ENCODE peak calls at places on chromosomes 3 and 15, in five cellular contexts. B is fibroblast of lung, V is cardiac muscle cell, S is progenitor cell of endocrine pancreas, U is fibroblast of mammary gland. Z is an unnamed sample.

GRCh38 chr3:133230191-133230590 is 169.7 kb upstream of the BFSP2 start:
- DNase-seq in V (no peak), B (peak), U (no peak), S (no peak), Z (no peak)

GRCh38 chr3:132544130-132544529 is 52.9 kb upstream of the ACKR4 start:
- DNase-seq in B (no peak), U (no peak), S (no peak), V (no peak), Z (no peak)

GRCh38 chr3:58356054-58356453 is 23.4 kb downstream of the PXK start:
- DNase-seq in U (no peak), S (no peak), V (no peak), B (no peak), Z (peak)

GRCh38 chr3:150062492-150062891 is 91.8 kb upstream of the PFN2 start:
- DNase-seq in V (no peak), S (no peak), B (peak), U (peak), Z (no peak)

GRCh38 chr3:149375164-149375823 is 2.2 kb downstream of the TM4SF1 start:
- DNase-seq in S (no peak), B (peak), U (no peak), V (no peak), Z (no peak)

GRCh38 chr15:68939501-68939900 is 9.2 kb downstream of the SPESP1 start:
- DNase-seq in S (no peak), B (no peak), U (no peak), V (no peak), Z (no peak)

GRCh38 chr3:191237045-191237882 is 38.2 kb downstream of the OSTN start:
- DNase-seq in B (no peak), S (no peak), U (no peak), V (peak), Z (no peak)

GRCh38 chr15:56918907-56919707 is 663 bp downstream of the TCF12 start:
- DNase-seq in V (peak), S (peak), B (peak), U (peak), Z (peak)

GRCh38 chr15:34367128-34368081 is at the start of gene LPCAT4:
- DNase-seq in B (peak), U (peak), S (peak), V (peak), Z (peak)

GRCh38 chr15:36798789-36799188 is 219.4 kb downstream of the CDIN1 start:
- DNase-seq in S (no peak), U (no peak), B (no peak), V (no peak), Z (no peak)

GRCh38 chr15:33126559-33127290 is 67.8 kb downstream of the FMN1 start:
- DNase-seq in V (peak), S (no peak), U (peak), B (peak), Z (peak)

GRCh38 chr3:83928903-83929302 is 1029.9 kb upstream of the CADM2 start:
- DNase-seq in V (no peak), S (no peak), B (peak), U (peak), Z (no peak)

GRCh38 chr15:79089890-79090486 is 592 bp downstream of the RASGRF1 start:
- DNase-seq in U (peak), S (no peak), B (no peak), V (no peak), Z (no peak)

GRCh38 chr15:40549894-40550293 is 14.9 kb downstream of the CCDC32 start:
- DNase-seq in U (no peak), B (no peak), S (no peak), V (peak), Z (no peak)

GRCh38 chr15:61571026-61571425 is 341.9 kb upstream of the RORA start:
- DNase-seq in S (no peak), U (no peak), V (no peak), B (no peak), Z (no peak)

GRCh38 chr3:141181819-141182218 is 49.8 kb upstream of the PXYLP1 start:
- DNase-seq in S (no peak), U (no peak), V (no peak), B (no peak), Z (no peak)

GRCh38 chr3:5053021-5053831 is 68.9 kb upstream of the ARL8B start:
- DNase-seq in U (peak), B (no peak), V (no peak), S (no peak), Z (peak)

GRCh38 chr3:46797486-46797885 is 65.8 kb downstream of the MYL3 start:
- DNase-seq in B (no peak), S (no peak), U (no peak), V (no peak), Z (no peak)

GRCh38 chr3:45929042-45929679 is 14.1 kb upstream of the CXCR6 start:
- DNase-seq in V (peak), U (peak), S (peak), B (peak), Z (no peak)

GRCh38 chr3:26437678-26438077 is 184.9 kb upstream of the LRRC3B start:
- DNase-seq in U (peak), B (peak), S (no peak), V (no peak), Z (no peak)

GRCh38 chr15:36392666-36393266 is 186.7 kb upstream of the CDIN1 start:
- DNase-seq in U (no peak), S (no peak), B (no peak), V (no peak), Z (no peak)

GRCh38 chr15:80309769-80310384 is 57.9 kb upstream of the CTXND1 start:
- DNase-seq in U (peak), S (no peak), V (peak), B (peak), Z (no peak)

GRCh38 chr3:159928692-159929091 is 59.9 kb upstream of the IL12A start:
- DNase-seq in U (peak), S (no peak), B (peak), V (no peak), Z (no peak)
- TF ChIP-seq CTCF in U (no peak), S (no peak), B (no peak), V (no peak), Z (no peak)

GRCh38 chr3:99686955-99687612 is 48.7 kb downstream of the COL8A1 start:
- DNase-seq in U (peak), V (peak), B (peak), S (peak), Z (peak)
- TF ChIP-seq CTCF in U (peak), V (peak), B (peak), S (peak), Z (peak)

GRCh38 chr3:185717627-185718330 is 107.1 kb downstream of the IGF2BP2 start:
- DNase-seq in V (no peak), B (peak), U (no peak), S (no peak), Z (no peak)
- TF ChIP-seq CTCF in V (no peak), B (no peak), U (peak), S (no peak), Z (no peak)

GRCh38 chr3:100590114-100590839 is 19.1 kb upstream of the ADGRG7 start:
- DNase-seq in B (peak), V (peak), U (peak), S (peak), Z (no peak)

GRCh38 chr3:100586832-100587231 is 22.6 kb upstream of the ADGRG7 start:
- DNase-seq in S (no peak), V (no peak), B (no peak), U (no peak), Z (no peak)

GRCh38 chr3:100591411-100591810 is 18.0 kb upstream of the ADGRG7 start:
- DNase-seq in S (no peak), U (no peak), V (no peak), B (no peak), Z (no peak)

GRCh38 chr3:100588251-100588650 is 21.1 kb upstream of the ADGRG7 start:
- DNase-seq in B (no peak), S (no peak), V (no peak), U (no peak), Z (no peak)

GRCh38 chr3:100590840-100591147 is 18.6 kb upstream of the ADGRG7 start:
- DNase-seq in S (no peak), U (no peak), B (no peak), V (no peak), Z (no peak)
- TF ChIP-seq CTCF in S (no peak), U (no peak), B (no peak), V (no peak), Z (no peak)

GRCh38 chr3:126347543-126348161 is 9.6 kb downstream of the KLF15 start:
- DNase-seq in V (no peak), S (no peak), B (no peak), U (no peak), Z (peak)

GRCh38 chr3:126349611-126350501 is 7.4 kb downstream of the KLF15 start:
- DNase-seq in V (no peak), S (no peak), U (no peak), B (no peak), Z (peak)

GRCh38 chr3:126349071-126349470 is 8.1 kb downstream of the KLF15 start:
- DNase-seq in V (no peak), U (no peak), S (no peak), B (no peak), Z (peak)

GRCh38 chr3:126346466-126346865 is 10.7 kb downstream of the KLF15 start:
- DNase-seq in U (no peak), V (no peak), S (no peak), B (no peak), Z (no peak)

DNA sequence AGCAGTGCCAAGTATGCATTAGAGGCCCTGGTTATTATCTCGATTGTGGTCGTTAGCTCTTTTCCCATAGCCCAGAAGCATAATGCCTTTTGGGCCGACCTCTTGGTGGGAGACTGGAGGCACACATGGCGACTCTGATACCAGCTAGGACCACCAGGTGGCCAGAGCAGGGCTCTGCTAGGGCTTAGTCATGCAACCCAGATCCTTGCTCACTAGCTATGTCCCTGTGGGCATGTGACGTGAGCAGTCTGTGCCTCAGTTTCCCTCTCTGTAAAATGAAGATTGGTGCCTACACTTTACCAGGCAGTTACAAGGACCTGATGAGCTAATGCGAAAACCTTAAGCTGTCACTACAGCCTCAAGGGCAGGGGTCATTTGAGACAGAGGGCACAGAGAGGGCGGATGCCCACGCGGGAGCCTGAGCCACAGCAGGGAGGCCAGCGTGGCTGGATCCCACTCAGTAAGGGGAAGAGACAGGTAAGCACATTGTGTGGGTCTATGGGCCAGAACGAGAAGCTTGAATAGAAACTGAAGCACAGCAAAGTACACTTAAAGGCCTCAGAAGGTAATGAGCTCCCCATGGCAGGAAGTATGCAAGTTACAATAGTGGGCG is 8.8 kb downstream of the KLF15 start:
- DNase-seq in U (peak), V (no peak), B (peak), S (peak), Z (peak)
- TF ChIP-seq CTCF in U (peak), V (peak), B (no peak), S (peak), Z (no peak)

Z was measured in lower lobe of right lung.